ENCODE peak calls at places on chromosome 7, in five cellular contexts. One of them, this sample, is unnamed.

GRCh38 chr7:151598045-151598444 is 78.3 kb upstream of the RHEB start:
- DNase-seq in H1: no peak
- DNase-seq in H9: no peak
- DNase-seq in neuronal stem cell: no peak
- DNase-seq in trophoblast cell: peak
- DNase-seq in this sample: peak

GRCh38 chr7:19369806-19370205 is 224.6 kb upstream of the FERD3L start:
- DNase-seq in H1: no peak
- DNase-seq in H9: no peak
- DNase-seq in neuronal stem cell: no peak
- DNase-seq in trophoblast cell: no peak
- DNase-seq in this sample: no peak

GRCh38 chr7:116811768-116812167 is 50.6 kb upstream of the CAPZA2 start:
- DNase-seq in H1: no peak
- DNase-seq in H9: no peak
- DNase-seq in neuronal stem cell: no peak
- DNase-seq in trophoblast cell: no peak
- DNase-seq in this sample: no peak

GRCh38 chr7:20783716-20784310 is 2.9 kb downstream of the SP8 start:
- DNase-seq in H1: no peak
- DNase-seq in H9: peak
- DNase-seq in neuronal stem cell: no peak
- DNase-seq in trophoblast cell: no peak
- DNase-seq in this sample: peak

GRCh38 chr7:100574362-100575205 is 884 bp upstream of the SAP25 start:
- DNase-seq in H1: no peak
- DNase-seq in H9: peak
- DNase-seq in neuronal stem cell: no peak
- DNase-seq in trophoblast cell: no peak
- DNase-seq in this sample: no peak

GRCh38 chr7:94145602-94146001 is 141.4 kb upstream of the BET1 start:
- DNase-seq in H1: no peak
- DNase-seq in H9: no peak
- DNase-seq in neuronal stem cell: no peak
- DNase-seq in trophoblast cell: no peak
- DNase-seq in this sample: peak

GRCh38 chr7:98555403-98555802 is 61.7 kb upstream of the NPTX2 start:
- DNase-seq in H1: no peak
- DNase-seq in H9: no peak
- DNase-seq in neuronal stem cell: no peak
- DNase-seq in trophoblast cell: no peak
- DNase-seq in this sample: no peak

GRCh38 chr7:141906285-141906684 is 9.9 kb upstream of the OR9A4 start:
- DNase-seq in H1: no peak
- DNase-seq in H9: no peak
- DNase-seq in neuronal stem cell: no peak
- DNase-seq in trophoblast cell: peak
- DNase-seq in this sample: no peak

GRCh38 chr7:34596887-34597286 is 61.1 kb upstream of the NPSR1 start:
- DNase-seq in H1: no peak
- DNase-seq in H9: no peak
- DNase-seq in neuronal stem cell: no peak
- DNase-seq in trophoblast cell: peak
- DNase-seq in this sample: no peak

GRCh38 chr7:71682181-71682580 is 550.2 kb downstream of the GALNT17 start:
- DNase-seq in H1: no peak
- DNase-seq in H9: no peak
- DNase-seq in neuronal stem cell: no peak
- DNase-seq in trophoblast cell: no peak
- DNase-seq in this sample: no peak

GRCh38 chr7:32266932-32267475 is 196.8 kb upstream of the PDE1C start:
- DNase-seq in H1: no peak
- DNase-seq in H9: peak
- DNase-seq in neuronal stem cell: no peak
- DNase-seq in trophoblast cell: no peak
- DNase-seq in this sample: no peak

GRCh38 chr7:128874140-128875031 is 11.7 kb downstream of the ATP6V1F start:
- DNase-seq in H1: no peak
- DNase-seq in H9: no peak
- DNase-seq in neuronal stem cell: no peak
- DNase-seq in trophoblast cell: no peak
- DNase-seq in this sample: no peak

GRCh38 chr7:140026935-140027334 is 35.8 kb downstream of the PARP12 start:
- DNase-seq in H1: no peak
- DNase-seq in H9: no peak
- DNase-seq in neuronal stem cell: no peak
- DNase-seq in trophoblast cell: no peak
- DNase-seq in this sample: no peak
- H2BK12ac ChIP-seq in H1: no peak
- H2BK12ac ChIP-seq in H9: no peak
- H2BK12ac ChIP-seq in neuronal stem cell: no peak
- H2BK12ac ChIP-seq in trophoblast cell: no peak
- H2BK12ac ChIP-seq in this sample: no peak

GRCh38 chr7:25032774-25033743 is 53.1 kb upstream of the OSBPL3 start:
- DNase-seq in H1: no peak
- DNase-seq in H9: no peak
- DNase-seq in neuronal stem cell: no peak
- DNase-seq in trophoblast cell: no peak
- DNase-seq in this sample: no peak
- H2BK12ac ChIP-seq in H1: no peak
- H2BK12ac ChIP-seq in H9: no peak
- H2BK12ac ChIP-seq in neuronal stem cell: no peak
- H2BK12ac ChIP-seq in trophoblast cell: no peak
- H2BK12ac ChIP-seq in this sample: no peak

GRCh38 chr7:64113981-64114380 is 68.7 kb downstream of the ZNF727 start:
- DNase-seq in H1: no peak
- DNase-seq in H9: no peak
- DNase-seq in neuronal stem cell: no peak
- DNase-seq in trophoblast cell: no peak
- DNase-seq in this sample: no peak
- H2BK12ac ChIP-seq in H1: no peak
- H2BK12ac ChIP-seq in H9: no peak
- H2BK12ac ChIP-seq in neuronal stem cell: no peak
- H2BK12ac ChIP-seq in trophoblast cell: no peak
- H2BK12ac ChIP-seq in this sample: no peak

GRCh38 chr7:119351320-119351719 is 921.7 kb upstream of the KCND2 start:
- DNase-seq in H1: no peak
- DNase-seq in H9: no peak
- DNase-seq in neuronal stem cell: no peak
- DNase-seq in trophoblast cell: no peak
- DNase-seq in this sample: no peak
- H2BK12ac ChIP-seq in H1: no peak
- H2BK12ac ChIP-seq in H9: no peak
- H2BK12ac ChIP-seq in neuronal stem cell: no peak
- H2BK12ac ChIP-seq in trophoblast cell: no peak
- H2BK12ac ChIP-seq in this sample: no peak

GRCh38 chr7:157819517-157819807 is 482.7 kb downstream of the DNAJB6 start:
- DNase-seq in H1: no peak
- DNase-seq in H9: no peak
- DNase-seq in neuronal stem cell: no peak
- DNase-seq in trophoblast cell: no peak
- DNase-seq in this sample: no peak
- H2BK12ac ChIP-seq in H1: no peak
- H2BK12ac ChIP-seq in H9: no peak
- H2BK12ac ChIP-seq in neuronal stem cell: no peak
- H2BK12ac ChIP-seq in trophoblast cell: no peak
- H2BK12ac ChIP-seq in this sample: no peak

This sample was measured in mesenchymal stem cell.